ENCODE peak calls at places on chromosomes 6 and 20, in six cellular contexts. J is ascending aorta, G is AG10803, Q is pancreas, B is uterus, T is heart right ventricle. Z is an unnamed sample.

GRCh38 chr6:116924245-116924644 is 47.2 kb downstream of the RFX6 start:
- DNase-seq in J (no peak), G (no peak), Q (no peak), B (no peak), T (no peak), Z (peak; percentile 80)

GRCh38 chr6:80962382-80962781 is 790.1 kb downstream of the TENT5A start:
- DNase-seq in J (no peak), G (no peak), Q (no peak), B (no peak), T (no peak), Z (no peak)

GRCh38 chr6:149114167-149114566 is 203.3 kb upstream of the TAB2 start:
- DNase-seq in J (no peak), G (peak; percentile 8), Q (no peak), B (no peak), T (peak; percentile 57), Z (no peak)

GRCh38 chr20:50504231-50504823 is 5.9 kb upstream of the PTPN1 start:
- DNase-seq in J (no peak), G (no peak), Q (no peak), B (no peak), T (no peak), Z (no peak)

GRCh38 chr6:87827291-87827690 is 125.3 kb upstream of the AKIRIN2 start:
- DNase-seq in J (no peak), G (no peak), Q (no peak), B (no peak), T (no peak), Z (no peak)

GRCh38 chr20:47489448-47489872 is 12.2 kb upstream of the NCOA3 start:
- DNase-seq in J (peak; percentile 12), G (no peak), Q (no peak), B (no peak), T (peak; percentile 18), Z (no peak)

GRCh38 chr6:29494131-29494530 is 6.4 kb upstream of the MAS1L start:
- DNase-seq in J (no peak), G (no peak), Q (no peak), B (no peak), T (no peak), Z (no peak)

GRCh38 chr6:11346516-11346915 is 114.0 kb upstream of the NEDD9 start:
- DNase-seq in J (no peak), G (no peak), Q (no peak), B (no peak), T (no peak), Z (no peak)

GRCh38 chr20:62571667-62572344 is 70.5 kb upstream of the SLCO4A1 start:
- DNase-seq in J (no peak), G (no peak), Q (no peak), B (no peak), T (no peak), Z (no peak)

GRCh38 chr6:156953478-156954146 is 176.4 kb downstream of the ARID1B start:
- DNase-seq in J (no peak), G (peak; percentile 99), Q (no peak), B (no peak), T (no peak), Z (peak; percentile 72)

GRCh38 chr6:146968041-146968760 is 236.0 kb upstream of the STXBP5 start:
- DNase-seq in J (no peak), G (peak; percentile 84), Q (no peak), B (no peak), T (no peak), Z (peak; percentile 90)

GRCh38 chr6:63802606-63803206 is 167.1 kb downstream of the PHF3 start:
- DNase-seq in J (no peak), G (peak; percentile 26), Q (no peak), B (no peak), T (no peak), Z (no peak)

GRCh38 chr6:121608270-121608669 is 172.8 kb downstream of the GJA1 start:
- DNase-seq in J (no peak), G (peak; percentile 22), Q (no peak), B (no peak), T (no peak), Z (no peak)

GRCh38 chr6:72855471-72855870 is 233.6 kb downstream of the KCNQ5 start:
- DNase-seq in J (no peak), G (peak; percentile 46), Q (no peak), B (no peak), T (no peak), Z (no peak)

GRCh38 chr6:170273681-170274080 is 17.2 kb downstream of the DLL1 start:
- DNase-seq in J (no peak), G (no peak), Q (no peak), B (no peak), T (no peak), Z (no peak)

GRCh38 chr6:127539292-127539691 is 20.2 kb upstream of the MTCL3 start:
- DNase-seq in J (no peak), G (peak; percentile 39), Q (no peak), B (no peak), T (no peak), Z (no peak)

GRCh38 chr20:36374995-36375394 is 68.9 kb downstream of the DLGAP4 start:
- DNase-seq in J (no peak), G (no peak), Q (no peak), B (no peak), T (no peak), Z (no peak)

GRCh38 chr6:22466665-22467064 is 102.7 kb upstream of the HDGFL1 start:
- DNase-seq in J (no peak), G (no peak), Q (no peak), B (no peak), T (no peak), Z (no peak)

GRCh38 chr6:148348778-148349177 is 6.1 kb downstream of the SASH1 start:
- DNase-seq in J (no peak), G (no peak), Q (no peak), B (no peak), T (no peak), Z (no peak)

GRCh38 chr6:26196846-26197683 is 109.8 kb downstream of the HFE start:
- DNase-seq in J (peak; percentile 64), G (peak; percentile 91), Q (peak; percentile 65), B (peak; percentile 66), T (peak; percentile 51), Z (no peak)

GRCh38 chr6:12119085-12119588 is 107.0 kb downstream of the HIVEP1 start:
- DNase-seq in J (no peak), G (no peak), Q (no peak), B (no peak), T (no peak), Z (no peak)

GRCh38 chr6:1885576-1886003 is 275.9 kb downstream of the FOXC1 start:
- DNase-seq in J (no peak), G (no peak), Q (no peak), B (no peak), T (no peak), Z (no peak)
- H3K4me3 ChIP-seq in J (peak overlapping the region; percentile 47), G (no peak overlapping the region), Q (no peak overlapping the region), B (no peak overlapping the region), T (no peak overlapping the region), Z (no peak overlapping the region)

GRCh38 chr6:43427406-43428111 is at the start of gene ABCC10:
- DNase-seq in J (peak; percentile 72), G (peak; percentile 92), Q (peak; percentile 94), B (peak; percentile 94), T (peak; percentile 95), Z (peak; percentile 83)
- TF ChIP-seq CTCF in J (peak; percentile 44), G (peak; percentile 45), Q (peak; percentile 15), B (peak; percentile 43), T (peak; percentile 48), Z (peak; percentile 6)

DNA sequence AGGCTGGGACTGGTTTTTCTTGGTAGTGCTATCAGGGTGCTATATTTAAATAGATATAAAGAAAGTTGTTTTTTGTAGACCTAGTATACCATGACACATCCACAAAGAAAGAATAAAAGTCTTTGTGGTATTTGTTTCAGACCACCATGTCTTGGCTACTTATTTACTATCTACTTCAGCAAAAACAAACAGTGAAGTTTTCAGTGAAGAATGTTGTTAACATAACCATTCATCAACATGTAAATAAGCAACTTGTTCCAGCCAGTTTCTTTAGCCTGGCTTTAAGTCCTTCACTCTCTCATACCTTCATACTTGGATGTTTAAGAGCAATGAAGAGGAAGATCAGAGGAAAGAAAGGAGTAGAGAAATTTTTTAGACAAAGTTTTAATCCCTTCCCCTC is 624.1 kb downstream of the CD109 start:
- DNase-seq in J (no peak), G (peak; percentile 3), Q (no peak), B (no peak), T (no peak), Z (no peak)
- H3K4me3 ChIP-seq in J (no peak overlapping the region), G (no peak overlapping the region), Q (no peak overlapping the region), B (no peak overlapping the region), T (no peak overlapping the region), Z (no peak overlapping the region)

GRCh38 chr6:89612121-89612520 is 26.4 kb downstream of the LYRM2 start:
- DNase-seq in J (no peak), G (no peak), Q (no peak), B (no peak), T (no peak), Z (no peak)
- TF ChIP-seq CTCF in J (no peak), G (no peak), Q (no peak), B (no peak), T (no peak), Z (no peak)

DNA sequence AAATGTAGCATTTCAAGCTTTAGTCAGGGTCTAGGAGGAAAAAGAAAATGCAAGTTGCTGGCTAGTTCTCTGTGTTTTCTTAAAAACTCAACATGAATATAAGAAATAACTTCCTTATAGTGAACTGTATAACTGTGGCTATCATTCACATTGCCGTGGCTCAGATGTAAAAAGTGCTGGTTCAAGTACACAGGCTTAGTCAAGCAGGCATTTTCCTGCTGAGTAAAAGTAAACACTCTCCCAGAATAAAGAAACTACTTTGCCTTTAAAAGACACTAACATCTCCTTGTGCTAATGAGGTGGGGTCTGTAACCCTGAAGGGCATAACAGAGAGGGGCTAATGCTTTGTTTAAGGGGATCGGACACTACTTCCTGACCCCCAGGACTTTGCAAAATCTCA is 3.3 kb downstream of the ATP5F1E start:
- DNase-seq in J (no peak), G (no peak), Q (no peak), B (no peak), T (no peak), Z (no peak)
- H3K4me3 ChIP-seq in J (peak overlapping the region; percentile 1), G (peak overlapping the region; percentile 34), Q (no peak overlapping the region), B (no peak overlapping the region), T (no peak overlapping the region), Z (no peak overlapping the region)

DNA sequence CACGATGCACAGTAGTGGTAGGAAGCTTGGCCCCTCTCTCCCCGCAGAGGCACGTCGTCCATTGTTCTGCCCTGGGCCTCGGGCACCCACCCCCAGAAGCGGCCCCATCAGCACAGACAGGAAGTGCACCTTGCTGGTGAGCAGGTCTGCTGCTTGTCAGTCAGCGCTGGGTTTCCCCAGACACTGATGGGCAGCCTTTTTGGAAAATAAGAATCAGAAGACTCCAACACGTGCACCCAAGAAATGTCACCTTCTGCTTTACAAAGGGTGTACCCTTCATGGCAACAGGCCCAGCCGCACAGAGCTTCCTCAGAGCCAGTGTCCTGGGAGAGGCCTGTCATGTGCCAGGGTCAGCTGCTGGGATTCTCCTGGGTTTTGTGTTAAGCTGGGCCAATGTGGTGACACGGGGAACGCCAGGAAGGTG is 34.7 kb upstream of the IRF4 start:
- DNase-seq in J (no peak), G (no peak), Q (no peak), B (no peak), T (no peak), Z (no peak)
- TF ChIP-seq CTCF in J (no peak), G (no peak), Q (no peak), B (no peak), T (no peak), Z (no peak)

GRCh38 chr6:31114970-31115849 is 610 bp downstream of the PSORS1C1 start:
- DNase-seq in J (no peak), G (peak; percentile 76), Q (no peak), B (no peak), T (no peak), Z (no peak)
- H3K4me3 ChIP-seq in J (peak overlapping the region; percentile 46), G (peak overlapping the region; percentile 61), Q (no peak overlapping the region), B (peak overlapping the region; percentile 21), T (peak overlapping the region; percentile 21), Z (no peak overlapping the region)